ENCODE peak calls at places on chromosome 19, in six cellular contexts. One of them, this sample, is unnamed.

GRCh38 chr19:3547301-3547731 is 8.3 kb downstream of the TEKTIP1 start:
- DNase-seq in activated T-helper 1 cell treated with anti-CD3 and anti-CD28 coated beads, Interleukin-12 subunit alpha, Interleukin-12 subunit beta, Interleukin-2, Interleukin-4 antibody, amounts not matched to agents 30 ng/mL and 10 ng/mL and 1 ng/mL, durations not matched to agents 14 hours and 24 hours and 36 hours: no peak
- DNase-seq in breast epithelium: no peak
- DNase-seq in T-cell: no peak
- DNase-seq in heart right ventricle: no peak
- DNase-seq in fibroblast of mammary gland: peak; percentile 26
- DNase-seq in this sample: no peak

GRCh38 chr19:19428746-19429145 is 23.3 kb downstream of the GATAD2A start:
- DNase-seq in activated T-helper 1 cell treated with anti-CD3 and anti-CD28 coated beads, Interleukin-12 subunit alpha, Interleukin-12 subunit beta, Interleukin-2, Interleukin-4 antibody, amounts not matched to agents 30 ng/mL and 10 ng/mL and 1 ng/mL, durations not matched to agents 14 hours and 24 hours and 36 hours: no peak
- DNase-seq in breast epithelium: no peak
- DNase-seq in T-cell: no peak
- DNase-seq in heart right ventricle: no peak
- DNase-seq in fibroblast of mammary gland: no peak
- DNase-seq in this sample: no peak

GRCh38 chr19:41248895-41249294 is 15.3 kb upstream of the HNRNPUL1 start:
- DNase-seq in activated T-helper 1 cell treated with anti-CD3 and anti-CD28 coated beads, Interleukin-12 subunit alpha, Interleukin-12 subunit beta, Interleukin-2, Interleukin-4 antibody, amounts not matched to agents 30 ng/mL and 10 ng/mL and 1 ng/mL, durations not matched to agents 14 hours and 24 hours and 36 hours: no peak
- DNase-seq in breast epithelium: no peak
- DNase-seq in T-cell: no peak
- DNase-seq in heart right ventricle: no peak
- DNase-seq in fibroblast of mammary gland: no peak
- DNase-seq in this sample: no peak

GRCh38 chr19:46347572-46347883 is 641 bp downstream of the PPP5C start:
- DNase-seq in activated T-helper 1 cell treated with anti-CD3 and anti-CD28 coated beads, Interleukin-12 subunit alpha, Interleukin-12 subunit beta, Interleukin-2, Interleukin-4 antibody, amounts not matched to agents 30 ng/mL and 10 ng/mL and 1 ng/mL, durations not matched to agents 14 hours and 24 hours and 36 hours: no peak
- DNase-seq in breast epithelium: no peak
- DNase-seq in T-cell: no peak
- DNase-seq in heart right ventricle: no peak
- DNase-seq in fibroblast of mammary gland: no peak
- DNase-seq in this sample: no peak

GRCh38 chr19:1624458-1624857 is 19.2 kb upstream of the UQCR11 start:
- DNase-seq in activated T-helper 1 cell treated with anti-CD3 and anti-CD28 coated beads, Interleukin-12 subunit alpha, Interleukin-12 subunit beta, Interleukin-2, Interleukin-4 antibody, amounts not matched to agents 30 ng/mL and 10 ng/mL and 1 ng/mL, durations not matched to agents 14 hours and 24 hours and 36 hours: peak; percentile 18
- DNase-seq in breast epithelium: no peak
- DNase-seq in T-cell: peak; percentile 33
- DNase-seq in heart right ventricle: peak; percentile 50
- DNase-seq in fibroblast of mammary gland: peak; percentile 66
- DNase-seq in this sample: peak; percentile 25

GRCh38 chr19:33224694-33225457 is 774 bp downstream of the SLC7A10 start:
- DNase-seq in activated T-helper 1 cell treated with anti-CD3 and anti-CD28 coated beads, Interleukin-12 subunit alpha, Interleukin-12 subunit beta, Interleukin-2, Interleukin-4 antibody, amounts not matched to agents 30 ng/mL and 10 ng/mL and 1 ng/mL, durations not matched to agents 14 hours and 24 hours and 36 hours: no peak
- DNase-seq in breast epithelium: no peak
- DNase-seq in T-cell: no peak
- DNase-seq in heart right ventricle: no peak
- DNase-seq in fibroblast of mammary gland: no peak
- DNase-seq in this sample: no peak

GRCh38 chr19:28504139-28504538 is 708.8 kb downstream of the UQCRFS1 start:
- DNase-seq in activated T-helper 1 cell treated with anti-CD3 and anti-CD28 coated beads, Interleukin-12 subunit alpha, Interleukin-12 subunit beta, Interleukin-2, Interleukin-4 antibody, amounts not matched to agents 30 ng/mL and 10 ng/mL and 1 ng/mL, durations not matched to agents 14 hours and 24 hours and 36 hours: no peak
- DNase-seq in breast epithelium: no peak
- DNase-seq in T-cell: no peak
- DNase-seq in heart right ventricle: no peak
- DNase-seq in fibroblast of mammary gland: no peak
- DNase-seq in this sample: no peak

GRCh38 chr19:58570770-58571574 is 2.2 kb downstream of the MZF1 start:
- DNase-seq in activated T-helper 1 cell treated with anti-CD3 and anti-CD28 coated beads, Interleukin-12 subunit alpha, Interleukin-12 subunit beta, Interleukin-2, Interleukin-4 antibody, amounts not matched to agents 30 ng/mL and 10 ng/mL and 1 ng/mL, durations not matched to agents 14 hours and 24 hours and 36 hours: no peak
- DNase-seq in breast epithelium: peak; percentile 47
- DNase-seq in T-cell: no peak
- DNase-seq in heart right ventricle: no peak
- DNase-seq in fibroblast of mammary gland: no peak
- DNase-seq in this sample: no peak

GRCh38 chr19:49514151-49514550 is 1.7 kb downstream of the FCGRT start:
- DNase-seq in activated T-helper 1 cell treated with anti-CD3 and anti-CD28 coated beads, Interleukin-12 subunit alpha, Interleukin-12 subunit beta, Interleukin-2, Interleukin-4 antibody, amounts not matched to agents 30 ng/mL and 10 ng/mL and 1 ng/mL, durations not matched to agents 14 hours and 24 hours and 36 hours: no peak
- DNase-seq in breast epithelium: no peak
- DNase-seq in T-cell: no peak
- DNase-seq in heart right ventricle: no peak
- DNase-seq in fibroblast of mammary gland: no peak
- DNase-seq in this sample: no peak

GRCh38 chr19:55340784-55341147 is 1.1 kb downstream of the KMT5C start:
- DNase-seq in activated T-helper 1 cell treated with anti-CD3 and anti-CD28 coated beads, Interleukin-12 subunit alpha, Interleukin-12 subunit beta, Interleukin-2, Interleukin-4 antibody, amounts not matched to agents 30 ng/mL and 10 ng/mL and 1 ng/mL, durations not matched to agents 14 hours and 24 hours and 36 hours: no peak
- DNase-seq in breast epithelium: no peak
- DNase-seq in T-cell: no peak
- DNase-seq in heart right ventricle: no peak
- DNase-seq in fibroblast of mammary gland: no peak
- DNase-seq in this sample: no peak

This sample was measured in brain microvascular endothelial cell.